ENCODE peak calls at places on chromosomes 3 and 15, in nine cellular contexts. D is ACHN; H is aorta; R is activated CD4-positive, alpha-beta T cell treated with anti-CD3 and anti-CD28 coated beads, Interleukin-2, amount 50 U/mL, for 48 hours; V is cerebellum; I is kidney tubule cell; L is NCI-H2029; S is caudate nucleus; F is stimulated activated CD4-positive, alpha-beta T cell treated with anti-CD3 and anti-CD28 coated beads, Interleukin-1b, Interleukin-23, amount 100 ng/mL, for 4 hours. Q is an unnamed sample.

GRCh38 chr15:66899555-66900350 is 165.6 kb upstream of the SMAD3 start:
- DNase-seq in F (no peak), V (no peak), H (no peak), R (no peak), L (no peak), D (no peak), I (peak; percentile 46), S (no peak), Q (no peak)

GRCh38 chr3:146308682-146309081 is 57.8 kb upstream of the PLSCR4 start:
- DNase-seq in I (no peak), S (no peak), V (no peak), R (no peak), H (no peak), D (no peak), L (no peak), F (no peak), Q (no peak)

GRCh38 chr15:44381223-44381622 is 46.2 kb upstream of the CTDSPL2 start:
- DNase-seq in L (no peak), S (no peak), D (no peak), V (no peak), I (no peak), H (no peak), F (no peak), R (no peak), Q (no peak)

GRCh38 chr3:127739347-127740135 is 66.8 kb downstream of the ABTB1 start:
- DNase-seq in H (no peak), I (no peak), V (no peak), L (no peak), R (no peak), D (no peak), F (no peak), S (no peak), Q (no peak)

GRCh38 chr15:62125763-62126162 is 39.3 kb downstream of the C2CD4B start:
- DNase-seq in H (no peak), L (peak; percentile 58), I (peak; percentile 71), S (no peak), F (no peak), V (no peak), R (no peak), D (peak; percentile 54), Q (no peak)

GRCh38 chr15:71083349-71083748 is 31.9 kb upstream of the THSD4 start:
- DNase-seq in F (no peak), V (no peak), L (no peak), S (no peak), H (peak; percentile 80), D (no peak), R (no peak), I (no peak), Q (no peak)

GRCh38 chr3:61564405-61565059 is 3.2 kb downstream of the PTPRG start:
- DNase-seq in L (no peak), F (no peak), D (peak; percentile 16), S (peak; percentile 67), I (peak; percentile 82), H (peak; percentile 86), R (peak; percentile 21), V (peak; percentile 88), Q (peak; percentile 60)

GRCh38 chr15:40091861-40092415 is 16.7 kb downstream of the BMF start:
- DNase-seq in D (no peak), L (no peak), V (no peak), F (no peak), R (no peak), I (no peak), S (no peak), H (no peak), Q (no peak)

GRCh38 chr15:83287541-83288027 is 3.1 kb upstream of the BNC1 start:
- DNase-seq in I (peak; percentile 88), S (no peak), D (peak; percentile 90), L (no peak), H (no peak), V (no peak), F (no peak), R (no peak), Q (no peak)

GRCh38 chr3:29475854-29476253 is 195.0 kb downstream of the RBMS3 start:
- DNase-seq in H (no peak), V (no peak), I (peak; percentile 33), D (no peak), F (no peak), S (no peak), L (no peak), R (no peak), Q (no peak)

GRCh38 chr15:53312707-53313106 is 446.8 kb downstream of the WDR72 start:
- DNase-seq in V (peak; percentile 12), S (no peak), D (no peak), F (no peak), R (no peak), H (no peak), L (no peak), I (no peak), Q (peak; percentile 14)

GRCh38 chr15:48569591-48570302 is 75.8 kb downstream of the FBN1 start:
- DNase-seq in S (no peak), V (no peak), R (no peak), I (no peak), H (no peak), F (no peak), D (no peak), L (no peak), Q (no peak)

GRCh38 chr3:149547413-149547812 is 72.9 kb downstream of the TM4SF4 start:
- DNase-seq in V (no peak), S (peak; percentile 8), I (no peak), D (no peak), L (no peak), H (peak; percentile 89), R (no peak), F (no peak), Q (peak; percentile 22)

GRCh38 chr15:40844543-40844981 is 714 bp downstream of the SPINT1 start:
- DNase-seq in F (peak; percentile 20), I (peak; percentile 46), H (peak; percentile 53), D (no peak), S (no peak), L (no peak), V (peak; percentile 38), R (peak; percentile 50), Q (no peak)

GRCh38 chr3:16864610-16865313 is 20.0 kb upstream of the PLCL2 start:
- DNase-seq in S (no peak), I (peak; percentile 74), V (no peak), D (peak; percentile 71), R (no peak), H (no peak), L (no peak), F (no peak), Q (no peak)

GRCh38 chr3:4750306-4751056 is 228.8 kb upstream of the BHLHE40 start:
- DNase-seq in L (peak; percentile 37), S (peak; percentile 82), V (peak; percentile 81), I (peak; percentile 77), H (no peak), R (peak; percentile 39), F (no peak), D (peak; percentile 21), Q (no peak)

GRCh38 chr3:156017636-156018035 is 102.7 kb upstream of the KCNAB1 start:
- DNase-seq in V (no peak), H (no peak), D (no peak), L (no peak), F (no peak), S (no peak), I (no peak), R (no peak), Q (no peak)

GRCh38 chr3:161420746-161421145 is 49.4 kb upstream of the SPTSSB start:
- DNase-seq in L (peak; percentile 41), I (peak; percentile 51), R (no peak), D (no peak), H (no peak), V (no peak), F (no peak), S (no peak), Q (no peak)

GRCh38 chr3:50345586-50345985 is at the start of gene ZMYND10:
- DNase-seq in D (peak; percentile 61), R (peak; percentile 85), S (peak; percentile 47), V (peak; percentile 76), L (no peak), I (peak; percentile 57), F (peak; percentile 54), H (peak; percentile 84), Q (no peak)

GRCh38 chr3:53255360-53255774 is 455 bp downstream of the TKT start:
- DNase-seq in I (no peak), S (peak; percentile 33), H (no peak), D (peak; percentile 8), R (peak; percentile 47), F (no peak), L (no peak), V (peak; percentile 38), Q (no peak)

GRCh38 chr15:77538793-77539487 is 93.8 kb downstream of the LINGO1 start:
- DNase-seq in I (no peak), F (no peak), R (no peak), S (no peak), V (no peak), H (no peak), L (peak; percentile 84), D (no peak), Q (no peak)

GRCh38 chr3:180594631-180595348 is 7.2 kb upstream of the TTC14 start:
- DNase-seq in V (no peak), F (no peak), H (no peak), I (peak; percentile 49), L (peak; percentile 26), S (no peak), R (no peak), D (peak; percentile 30), Q (no peak)

GRCh38 chr15:29143909-29144308 is 125.7 kb downstream of the NSMCE3 start:
- DNase-seq in R (peak; percentile 19), S (no peak), D (peak; percentile 93), L (no peak), I (peak; percentile 96), F (no peak), V (no peak), H (no peak), Q (no peak)

GRCh38 chr3:71662553-71662952 is 62.6 kb downstream of the EIF4E3 start:
- DNase-seq in V (no peak), S (no peak), H (no peak), I (no peak), D (no peak), L (no peak), F (no peak), R (no peak), Q (no peak)

GRCh38 chr3:25403890-25404460 is 24.1 kb upstream of the RARB start:
- DNase-seq in I (no peak), R (no peak), S (no peak), F (no peak), V (no peak), L (no peak), D (no peak), H (no peak), Q (no peak)

GRCh38 chr3:32706348-32707025 is 21.5 kb downstream of the CNOT10 start:
- DNase-seq in D (no peak), H (no peak), V (no peak), F (no peak), R (no peak), I (peak; percentile 17), S (no peak), L (no peak), Q (no peak)

GRCh38 chr3:130975251-130975650 is 51.4 kb downstream of the ASTE1 start:
- DNase-seq in I (no peak), V (no peak), H (no peak), S (no peak), F (no peak), R (no peak), L (no peak), D (no peak), Q (no peak)

GRCh38 chr3:45583021-45583851 is 11.3 kb upstream of the LIMD1 start:
- DNase-seq in L (no peak), R (no peak), D (no peak), V (peak; percentile 82), S (peak; percentile 86), I (no peak), H (peak; percentile 55), F (no peak), Q (peak; percentile 39)

GRCh38 chr15:80876034-80876433 is 96.9 kb downstream of the CEMIP start:
- DNase-seq in D (no peak), S (no peak), L (no peak), R (no peak), F (no peak), V (no peak), I (no peak), H (peak; percentile 56), Q (no peak)

GRCh38 chr3:194313642-194314430 is 37.3 kb downstream of the CPN2 start:
- DNase-seq in L (no peak), S (no peak), I (no peak), D (peak; percentile 25), F (no peak), V (no peak), R (no peak), H (peak; percentile 73), Q (no peak)

GRCh38 chr15:72698938-72699337 is 12.9 kb downstream of the BBS4 start:
- DNase-seq in F (no peak), R (no peak), H (no peak), L (no peak), V (no peak), S (no peak), D (no peak), I (no peak), Q (no peak)

Q was measured in gastrocnemius medialis.